ENCODE peak calls at places on chromosomes 7 and 10, in four cellular contexts. I, X, U and Y are unnamed samples.
A peak's percentile ranks its signal among the peaks of the same experiment; 100 is the strongest.

GRCh38 chr7:132771301-132771730 is 195.0 kb upstream of the PLXNA4 start:
- DNase-seq in I (no peak), X (no peak), U (no peak), Y (no peak)

GRCh38 chr7:91239171-91239604 is 25.0 kb upstream of the FZD1 start:
- DNase-seq in I (no peak), X (peak; percentile 85), U (no peak), Y (no peak)

GRCh38 chr10:77320852-77321496 is 316.6 kb downstream of the KCNMA1 start:
- DNase-seq in I (no peak), X (peak; percentile 78), U (no peak), Y (no peak)

GRCh38 chr7:43905954-43906326 is 456 bp downstream of the URGCP start:
- DNase-seq in I (peak; percentile 37), X (peak; percentile 45), U (peak; percentile 49), Y (peak; percentile 19)

GRCh38 chr7:24580283-24580946 is 7.2 kb downstream of the PALS2 start:
- DNase-seq in I (no peak), X (no peak), U (no peak), Y (no peak)

GRCh38 chr7:4461511-4461910 is 220.6 kb upstream of the FOXK1 start:
- DNase-seq in I (no peak), X (no peak), U (no peak), Y (no peak)

GRCh38 chr10:86267286-86268195 is 99.1 kb downstream of the GRID1 start:
- DNase-seq in I (peak; percentile 37), X (no peak), U (no peak), Y (peak; percentile 3)

GRCh38 chr7:36266683-36267082 is 113.6 kb downstream of the EEPD1 start:
- DNase-seq in I (no peak), X (no peak), U (no peak), Y (no peak)

GRCh38 chr7:78691584-78691983 is 761.9 kb downstream of the MAGI2 start:
- DNase-seq in I (no peak), X (no peak), U (no peak), Y (no peak)

GRCh38 chr10:113177163-113177935 is 227.3 kb downstream of the TCF7L2 start:
- DNase-seq in I (peak; percentile 76), X (peak; percentile 19), U (no peak), Y (no peak)

GRCh38 chr10:89792187-89792586 is 90.8 kb downstream of the KIF20B start:
- DNase-seq in I (no peak), X (peak; percentile 4), U (no peak), Y (no peak)

GRCh38 chr10:103637855-103638561 is 144.5 kb downstream of the NEURL1 start:
- DNase-seq in I (peak; percentile 72), X (peak; percentile 99), U (no peak), Y (no peak)

GRCh38 chr10:122126763-122127659 is 138.0 kb downstream of the TACC2 start:
- DNase-seq in I (no peak), X (peak; percentile 92), U (no peak), Y (no peak)

GRCh38 chr7:32518534-32519140 is 23.3 kb downstream of the AVL9 start:
- DNase-seq in I (no peak), X (peak; percentile 43), U (no peak), Y (no peak)

GRCh38 chr10:119237722-119238436 is 30.5 kb downstream of the GRK5 start:
- DNase-seq in I (no peak), X (no peak), U (no peak), Y (no peak)

GRCh38 chr10:7314068-7314646 is 96.7 kb downstream of the SFMBT2 start:
- DNase-seq in I (no peak), X (no peak), U (no peak), Y (no peak)

GRCh38 chr7:55552320-55553086 is 19.8 kb downstream of the VOPP1 start:
- DNase-seq in I (no peak), X (peak; percentile 61), U (no peak), Y (no peak)

GRCh38 chr10:32318476-32318896 is 28.5 kb downstream of the EPC1 start:
- DNase-seq in I (no peak), X (no peak), U (no peak), Y (no peak)

GRCh38 chr10:127928021-127928806 is 21.3 kb downstream of the PTPRE start:
- DNase-seq in I (no peak), X (peak; percentile 3), U (no peak), Y (no peak)

GRCh38 chr10:31762306-31762705 is 166.3 kb downstream of the ARHGAP12 start:
- DNase-seq in I (no peak), X (peak; percentile 19), U (no peak), Y (no peak)

GRCh38 chr10:46104071-46104585 is 58.1 kb upstream of the MSMB start:
- DNase-seq in I (no peak), X (no peak), U (no peak), Y (no peak)

GRCh38 chr10:131743190-131744151 is 157.3 kb upstream of the PPP2R2D start:
- DNase-seq in I (peak; percentile 60), X (no peak), U (no peak), Y (no peak)

GRCh38 chr7:43791-44540 is 148.4 kb upstream of the FAM20C start:
- DNase-seq in I (peak; percentile 33), X (no peak), U (no peak), Y (no peak)

GRCh38 chr10:94314913-94315545 is 47.7 kb downstream of the NOC3L start:
- DNase-seq in I (no peak), X (peak; percentile 62), U (no peak), Y (no peak)

GRCh38 chr7:55185321-55185802 is 166.5 kb downstream of the EGFR start:
- DNase-seq in I (no peak), X (peak; percentile 48), U (no peak), Y (no peak)

GRCh38 chr7:95560674-95561073 is 35.6 kb downstream of the PDK4 start:
- DNase-seq in I (no peak), X (no peak), U (no peak), Y (no peak)

GRCh38 chr10:47036771-47037170 is 125.5 kb downstream of the PTPN20 start:
- DNase-seq in I (peak; percentile 14), X (no peak), U (peak; percentile 1), Y (no peak)

GRCh38 chr7:23135765-23136164 is 30.2 kb downstream of the KLHL7 start:
- DNase-seq in I (no peak), X (no peak), U (no peak), Y (no peak)

GRCh38 chr7:143245123-143245522 is 18.1 kb upstream of the GSTK1 start:
- DNase-seq in I (no peak), X (peak; percentile 10), U (no peak), Y (no peak)

GRCh38 chr7:110775046-110775445 is 315.9 kb upstream of the LRRN3 start:
- DNase-seq in I (no peak), X (no peak), U (no peak), Y (no peak)

GRCh38 chr7:44768663-44769361 is 20.2 kb downstream of the ZMIZ2 start:
- DNase-seq in I (no peak), X (no peak), U (no peak), Y (no peak)

GRCh38 chr7:130486114-130486962 is 5.5 kb upstream of the MEST start:
- DNase-seq in I (peak; percentile 45), X (no peak), U (peak; percentile 88), Y (peak; percentile 74)

GRCh38 chr10:5628366-5628765 is 38.0 kb downstream of the ASB13 start:
- DNase-seq in I (no peak), X (peak; percentile 83), U (no peak), Y (no peak)

GRCh38 chr7:2205036-2205780 is 27.5 kb downstream of the MAD1L1 start:
- DNase-seq in I (peak; percentile 11), X (peak; percentile 4), U (peak; percentile 5), Y (no peak)

GRCh38 chr7:157513682-157514081 is 176.9 kb downstream of the DNAJB6 start:
- DNase-seq in I (no peak), X (no peak), U (no peak), Y (no peak)

GRCh38 chr10:115827180-115827579 is 445.8 kb downstream of the GFRA1 start:
- DNase-seq in I (no peak), X (peak; percentile 57), U (no peak), Y (no peak)

GRCh38 chr10:115827650-115828049 is 445.4 kb downstream of the GFRA1 start:
- DNase-seq in I (no peak), X (peak; percentile 23), U (no peak), Y (no peak)

GRCh38 chr10:115831025-115831424 is 442.0 kb downstream of the GFRA1 start:
- DNase-seq in I (no peak), X (no peak), U (no peak), Y (no peak)

GRCh38 chr10:115830260-115830970 is 442.6 kb downstream of the GFRA1 start:
- DNase-seq in I (no peak), X (peak; percentile 8), U (no peak), Y (no peak)

GRCh38 chr10:115829501-115830215 is 443.3 kb downstream of the GFRA1 start:
- DNase-seq in I (no peak), X (peak; percentile 73), U (no peak), Y (no peak)
- TF ChIP-seq CTCF in I (no peak), X (peak; percentile 25), U (no peak), Y (no peak)

GRCh38 chr10:61897671-61898434 is 3.6 kb upstream of the ARID5B start:
- DNase-seq in I (peak; percentile 55), X (peak; percentile 67), U (peak; percentile 19), Y (no peak)
- TF ChIP-seq CTCF in I (peak; percentile 26), X (peak; percentile 61), U (no peak), Y (peak; percentile 48)

DNA sequence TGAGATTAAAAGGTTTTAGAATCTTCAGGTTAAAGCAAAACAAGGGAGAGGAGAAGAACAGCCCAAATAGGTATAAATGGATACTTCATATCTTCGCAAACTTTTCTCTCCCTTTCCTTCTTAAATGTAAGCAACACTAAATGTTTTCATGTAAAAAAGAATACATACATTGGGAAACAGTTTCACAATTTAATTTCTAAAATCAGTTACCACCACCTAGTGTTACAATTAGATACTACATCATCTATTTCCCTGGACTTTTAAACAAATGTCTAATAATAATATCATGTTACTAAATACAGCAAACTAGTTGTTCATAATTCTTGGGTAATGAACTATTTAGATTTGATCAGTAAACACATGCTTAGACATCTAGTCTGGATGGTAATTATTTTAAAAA is 35.8 kb downstream of the MINDY3 start:
- DNase-seq in I (no peak), X (peak; percentile 66), U (no peak), Y (no peak)
- TF ChIP-seq CTCF in I (peak; percentile 61), X (peak; percentile 39), U (no peak), Y (peak; percentile 59)

GRCh38 chr10:50613726-50614443 is 9.9 kb downstream of the SGMS1 start:
- DNase-seq in I (no peak), X (no peak), U (no peak), Y (no peak)

GRCh38 chr10:50615654-50616053 is 8.1 kb downstream of the SGMS1 start:
- DNase-seq in I (no peak), X (no peak), U (no peak), Y (no peak)

GRCh38 chr10:50618624-50619023 is 5.1 kb downstream of the SGMS1 start:
- DNase-seq in I (no peak), X (no peak), U (no peak), Y (no peak)

GRCh38 chr10:50613150-50613549 is 10.6 kb downstream of the SGMS1 start:
- DNase-seq in I (no peak), X (no peak), U (no peak), Y (no peak)

DNA sequence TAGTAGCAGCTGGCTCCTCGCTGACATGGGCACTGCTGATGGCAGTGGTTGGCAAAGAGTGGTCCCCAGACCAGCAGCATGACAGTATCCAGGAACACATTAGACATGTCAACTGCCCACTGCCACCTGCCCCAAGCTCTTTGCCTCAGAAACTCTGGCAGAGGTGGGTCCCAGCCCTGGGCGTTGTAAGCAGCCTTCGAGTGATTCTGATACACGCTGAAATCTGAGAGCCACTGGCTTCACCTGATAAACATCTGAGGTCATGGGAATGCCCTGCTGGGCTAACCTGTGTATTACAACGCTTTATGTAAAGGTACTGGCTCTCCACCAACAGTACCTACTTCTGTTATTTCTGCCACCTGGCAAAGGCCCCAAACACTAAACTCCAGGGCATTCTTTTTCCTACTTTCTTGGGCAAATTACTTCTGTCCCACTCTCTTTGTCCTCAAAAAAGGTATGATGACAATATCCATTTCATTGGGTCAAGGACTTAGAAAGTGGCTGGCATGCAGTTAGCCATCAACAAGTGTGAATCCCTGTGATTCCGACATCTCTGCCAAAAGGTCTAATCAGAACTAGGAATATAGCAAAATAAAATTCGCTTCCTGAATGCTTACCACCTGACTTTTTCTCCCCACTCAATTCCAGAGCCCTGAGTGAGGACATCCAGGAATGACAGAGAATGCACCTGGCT is 9.2 kb downstream of the SGMS1 start:
- DNase-seq in I (no peak), X (no peak), U (peak; percentile 53), Y (no peak)
- TF ChIP-seq CTCF in I (no peak), X (no peak), U (peak; percentile 62), Y (peak; percentile 64)